ENCODE peak calls at places on chromosome 15, in six cellular contexts. One of them, this sample, is unnamed.

GRCh38 chr15:42808921-42809320 is 72.0 kb upstream of the CDAN1 start:
- DNase-seq in central memory CD4-positive, alpha-beta T cell: no peak
- DNase-seq in ascending aorta: no peak
- DNase-seq in B cell: no peak
- DNase-seq in Calu3: no peak
- DNase-seq in HTR-8/SVneo: no peak
- DNase-seq in this sample: no peak

GRCh38 chr15:79779739-79780138 is 117.1 kb downstream of the MTHFS start:
- DNase-seq in ascending aorta: no peak
- DNase-seq in central memory CD4-positive, alpha-beta T cell: no peak
- DNase-seq in B cell: no peak
- DNase-seq in HTR-8/SVneo: no peak
- DNase-seq in Calu3: no peak
- DNase-seq in this sample: no peak

GRCh38 chr15:66171891-66172290 is 81.7 kb downstream of the MEGF11 start:
- DNase-seq in B cell: no peak
- DNase-seq in ascending aorta: no peak
- DNase-seq in HTR-8/SVneo: no peak
- DNase-seq in central memory CD4-positive, alpha-beta T cell: no peak
- DNase-seq in Calu3: no peak
- DNase-seq in this sample: no peak

GRCh38 chr15:73575636-73576247 is 57.4 kb downstream of the NPTN start:
- DNase-seq in Calu3: no peak
- DNase-seq in HTR-8/SVneo: no peak
- DNase-seq in B cell: no peak
- DNase-seq in ascending aorta: no peak
- DNase-seq in central memory CD4-positive, alpha-beta T cell: no peak
- DNase-seq in this sample: peak; percentile 77

GRCh38 chr15:63331456-63331855 is 50.2 kb downstream of the CA12 start:
- DNase-seq in central memory CD4-positive, alpha-beta T cell: no peak
- DNase-seq in B cell: no peak
- DNase-seq in HTR-8/SVneo: no peak
- DNase-seq in Calu3: no peak
- DNase-seq in ascending aorta: no peak
- DNase-seq in this sample: no peak

GRCh38 chr15:94348084-94348483 is 116.7 kb downstream of the MCTP2 start:
- DNase-seq in central memory CD4-positive, alpha-beta T cell: no peak
- DNase-seq in HTR-8/SVneo: no peak
- DNase-seq in Calu3: no peak
- DNase-seq in ascending aorta: no peak
- DNase-seq in B cell: no peak
- DNase-seq in this sample: no peak

GRCh38 chr15:81531971-81532370 is 158.0 kb upstream of the TMC3 start:
- DNase-seq in Calu3: no peak
- DNase-seq in central memory CD4-positive, alpha-beta T cell: no peak
- DNase-seq in B cell: no peak
- DNase-seq in HTR-8/SVneo: no peak
- DNase-seq in ascending aorta: no peak
- DNase-seq in this sample: no peak

GRCh38 chr15:68114356-68114755 is 60.2 kb downstream of the PIAS1 start:
- DNase-seq in central memory CD4-positive, alpha-beta T cell: no peak
- DNase-seq in B cell: peak; percentile 15
- DNase-seq in ascending aorta: no peak
- DNase-seq in HTR-8/SVneo: no peak
- DNase-seq in Calu3: no peak
- DNase-seq in this sample: no peak

GRCh38 chr15:58988011-58988785 is 735 bp downstream of the RNF111 start:
- DNase-seq in Calu3: peak; percentile 70
- DNase-seq in HTR-8/SVneo: peak; percentile 53
- DNase-seq in central memory CD4-positive, alpha-beta T cell: peak; percentile 27
- DNase-seq in ascending aorta: no peak
- DNase-seq in B cell: peak; percentile 82
- DNase-seq in this sample: peak; percentile 91

GRCh38 chr15:60301024-60301423 is 96.8 kb downstream of the ANXA2 start:
- DNase-seq in Calu3: no peak
- DNase-seq in HTR-8/SVneo: no peak
- DNase-seq in B cell: no peak
- DNase-seq in ascending aorta: no peak
- DNase-seq in central memory CD4-positive, alpha-beta T cell: no peak
- DNase-seq in this sample: no peak

GRCh38 chr15:85380217-85380859 is at the start of gene AKAP13:
- DNase-seq in HTR-8/SVneo: peak; percentile 96
- DNase-seq in B cell: peak; percentile 94
- DNase-seq in ascending aorta: peak; percentile 96
- DNase-seq in central memory CD4-positive, alpha-beta T cell: peak; percentile 95
- DNase-seq in Calu3: peak; percentile 98
- DNase-seq in this sample: peak; percentile 99

This sample was measured in Right ventricle myocardium inferior.